ENCODE peak calls at places on chromosomes 11 and 22, in ten cellular contexts. Y, T, Z, N, X, G, W, H, D and J are unnamed samples.

GRCh38 chr22:28332410-28332809 is 347.2 kb downstream of the TTC28 start:
- DNase-seq in Y (no peak), T (no peak), Z (no peak), N (no peak), X (no peak), G (no peak), W (no peak), H (no peak), D (no peak), J (peak)

GRCh38 chr22:24694971-24695928 is 79.3 kb downstream of the PIWIL3 start:
- DNase-seq in Y (no peak), T (no peak), Z (no peak), N (no peak), X (no peak), G (no peak), W (no peak), H (no peak), D (no peak), J (no peak)

GRCh38 chr11:123690490-123690889 is 36.1 kb upstream of the SCN3B start:
- DNase-seq in Y (no peak), T (peak), Z (no peak), N (no peak), X (no peak), G (no peak), W (peak), H (no peak), D (no peak), J (no peak)

GRCh38 chr11:128448487-128448886 is 138.9 kb downstream of the ETS1 start:
- DNase-seq in Y (no peak), T (peak), Z (no peak), N (no peak), X (no peak), G (peak), W (peak), H (no peak), D (no peak), J (no peak)

GRCh38 chr11:65540290-65541092 is 15.6 kb downstream of the SCYL1 start:
- DNase-seq in Y (peak), T (peak), Z (peak), N (peak), X (peak), G (peak), W (peak), H (peak), D (peak), J (peak)

GRCh38 chr11:122253541-122254317 is 137.7 kb upstream of the BLID start:
- DNase-seq in Y (no peak), T (no peak), Z (no peak), N (no peak), X (no peak), G (no peak), W (no peak), H (no peak), D (no peak), J (no peak)

GRCh38 chr11:11243790-11244469 is 109.1 kb downstream of the CSNK2A3 start:
- DNase-seq in Y (peak), T (no peak), Z (peak), N (no peak), X (no peak), G (peak), W (peak), H (peak), D (no peak), J (peak)

GRCh38 chr11:66981976-66982578 is 7.0 kb downstream of the C11orf86 start:
- DNase-seq in Y (peak), T (peak), Z (peak), N (peak), X (no peak), G (no peak), W (no peak), H (peak), D (peak), J (peak)